ENCODE peak calls at places on chromosomes 3 and 15, in six cellular contexts. R is SK-N-SH, L is K562, O is HCT116, T is GM12878, Q is HL-60. W is an unnamed sample.

GRCh38 chr15:90402230-90402629 is 14.2 kb downstream of the IQGAP1 start:
- DNase-seq in T (no peak), Q (no peak), R (no peak), L (no peak), O (peak), W (peak)

GRCh38 chr3:184715943-184716651 is 4.2 kb upstream of the MAGEF1 start:
- DNase-seq in T (no peak), L (no peak), R (no peak), O (no peak), Q (no peak), W (no peak)

GRCh38 chr15:70421197-70421482 is 323.4 kb upstream of the TLE3 start:
- DNase-seq in Q (no peak), O (no peak), T (no peak), L (no peak), R (no peak), W (no peak)

GRCh38 chr3:42700366-42701288 is 2.0 kb downstream of the HHATL start:
- DNase-seq in O (no peak), L (no peak), R (peak), T (no peak), Q (no peak), W (no peak)

GRCh38 chr15:99054025-99054387 is 46.4 kb upstream of the PGPEP1L start:
- DNase-seq in Q (no peak), R (no peak), L (no peak), T (no peak), O (no peak), W (peak)

GRCh38 chr15:45126535-45127158 is 3.0 kb downstream of the DUOXA1 start:
- DNase-seq in T (no peak), R (no peak), O (peak), Q (peak), L (peak), W (no peak)

GRCh38 chr3:100577382-100578008 is 31.9 kb upstream of the ADGRG7 start:
- DNase-seq in R (no peak), O (no peak), Q (no peak), L (no peak), T (no peak), W (no peak)

GRCh38 chr3:122322095-122323075 is 2.7 kb upstream of the CSTA start:
- DNase-seq in Q (peak), T (no peak), L (no peak), O (no peak), R (no peak), W (no peak)

GRCh38 chr3:145182196-145182911 is 978.6 kb downstream of the PLOD2 start:
- DNase-seq in L (no peak), Q (no peak), T (no peak), R (no peak), O (no peak), W (no peak)

GRCh38 chr3:150020527-150020926 is 49.8 kb upstream of the PFN2 start:
- DNase-seq in T (no peak), L (no peak), R (no peak), Q (no peak), O (no peak), W (no peak)

GRCh38 chr15:26179906-26180305 is 316.8 kb upstream of the ATP10A start:
- DNase-seq in L (no peak), Q (no peak), R (peak), T (no peak), O (no peak), W (no peak)

GRCh38 chr15:51377038-51377761 is 35.7 kb downstream of the GLDN start:
- DNase-seq in Q (no peak), O (no peak), T (no peak), L (no peak), R (no peak), W (no peak)

GRCh38 chr3:194586839-194587238 is 46.4 kb downstream of the TMEM44 start:
- DNase-seq in L (no peak), Q (peak), T (no peak), O (no peak), R (no peak), W (no peak)

GRCh38 chr3:73804204-73804603 is 179.5 kb upstream of the PDZRN3 start:
- DNase-seq in T (no peak), Q (no peak), O (no peak), L (no peak), R (no peak), W (no peak)

GRCh38 chr3:132344666-132345280 is 27.6 kb downstream of the ACP3 start:
- DNase-seq in L (no peak), R (no peak), T (no peak), O (peak), Q (no peak), W (no peak)

GRCh38 chr3:18739098-18739431 is 313.9 kb upstream of the SATB1 start:
- DNase-seq in R (no peak), O (no peak), Q (no peak), L (no peak), T (no peak), W (no peak)

GRCh38 chr15:38072507-38073277 is 138.3 kb downstream of the TMCO5A start:
- DNase-seq in Q (no peak), O (peak), L (no peak), T (no peak), R (peak), W (no peak)
- TF ChIP-seq POLR2AphosphoS5 in Q (no peak), O (peak), L (no peak), T (no peak), R (no peak), W (no peak)

GRCh38 chr15:76140069-76140454 is 80.3 kb downstream of the TMEM266 start:
- DNase-seq in T (no peak), Q (no peak), L (no peak), O (no peak), R (no peak), W (no peak)
- TF ChIP-seq CTCF in T (no peak), Q (no peak), L (no peak), O (no peak), R (no peak), W (no peak)

GRCh38 chr3:29185706-29186105 is 95.2 kb upstream of the RBMS3 start:
- DNase-seq in T (no peak), O (no peak), Q (no peak), R (no peak), L (no peak), W (no peak)

GRCh38 chr3:29183346-29184087 is 97.4 kb upstream of the RBMS3 start:
- DNase-seq in O (no peak), Q (no peak), R (no peak), T (no peak), L (no peak), W (no peak)

GRCh38 chr3:29181872-29182271 is 99.0 kb upstream of the RBMS3 start:
- DNase-seq in O (no peak), Q (no peak), R (no peak), T (no peak), L (no peak), W (no peak)

GRCh38 chr3:29186131-29186599 is 94.7 kb upstream of the RBMS3 start:
- DNase-seq in O (peak), T (no peak), R (no peak), Q (no peak), L (no peak), W (no peak)

GRCh38 chr3:29186982-29187718 is 93.7 kb upstream of the RBMS3 start:
- DNase-seq in T (no peak), L (no peak), Q (no peak), R (no peak), O (peak), W (peak)
- TF ChIP-seq REST in T (no peak), L (no peak), Q (no peak), R (no peak), O (no peak), W (no peak)

GRCh38 chr15:78302579-78302978 is 3.2 kb upstream of the SKIC8 start:
- DNase-seq in Q (peak), O (no peak), L (no peak), R (no peak), T (no peak), W (no peak)

GRCh38 chr15:78301326-78301725 is 1.9 kb upstream of the SKIC8 start:
- DNase-seq in Q (no peak), O (no peak), L (no peak), T (peak), R (no peak), W (no peak)

GRCh38 chr15:78301813-78302212 is 2.4 kb upstream of the SKIC8 start:
- DNase-seq in O (no peak), Q (peak), L (no peak), R (no peak), T (no peak), W (no peak)

GRCh38 chr15:78298983-78299301 is 467 bp downstream of the SKIC8 start:
- DNase-seq in T (no peak), L (no peak), Q (no peak), O (no peak), R (no peak), W (no peak)

DNA sequence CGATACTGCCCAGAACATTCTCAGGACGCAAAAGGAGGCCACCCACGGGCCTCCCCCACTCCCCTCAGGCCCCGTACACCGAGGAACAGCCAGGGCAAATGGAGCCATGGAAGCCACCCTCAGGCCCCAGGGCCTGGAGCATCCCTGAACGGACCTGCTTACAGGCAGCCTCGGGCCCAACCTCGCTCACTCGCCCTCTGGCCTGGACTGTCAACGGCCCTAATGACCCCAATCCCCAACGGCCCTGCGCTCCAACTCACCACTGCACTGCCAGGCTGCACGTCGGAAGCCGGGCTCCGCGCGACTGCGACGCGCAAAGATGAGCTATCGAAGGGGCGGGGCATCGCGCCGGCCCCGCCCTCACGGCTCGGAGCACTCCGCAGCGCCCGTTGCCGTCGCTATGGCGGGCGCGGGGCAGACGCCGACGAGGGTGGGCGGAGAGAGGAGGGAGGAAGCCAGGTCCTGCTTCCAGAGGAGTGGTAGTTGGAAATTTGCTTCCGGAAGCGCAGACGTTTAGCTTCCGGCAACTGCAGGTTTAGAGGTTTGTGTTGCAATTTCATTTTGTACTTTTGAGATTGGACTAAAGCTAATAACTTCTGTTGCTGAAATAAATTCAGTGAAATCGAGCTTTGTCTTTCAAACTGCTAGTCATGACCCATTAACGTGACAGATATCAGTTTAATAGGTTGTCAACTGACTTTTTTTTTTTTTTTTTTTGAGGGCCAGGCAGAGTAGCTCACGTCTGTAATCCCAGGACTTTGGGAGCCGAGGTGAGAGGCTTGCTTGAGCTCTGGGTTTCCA is at the start of gene SKIC8:
- DNase-seq in L (peak), O (peak), T (peak), Q (peak), R (peak), W (peak)
- TF ChIP-seq POLR2AphosphoS5 in L (peak), O (peak), T (peak), Q (peak), R (peak), W (peak)

GRCh38 chr3:157499342-157499963 is 3.8 kb downstream of the VEPH1 start:
- DNase-seq in L (no peak), R (no peak), Q (no peak), O (peak), T (no peak), W (no peak)
- TF ChIP-seq CTCF in L (no peak), R (no peak), Q (no peak), O (peak), T (no peak), W (no peak)

W was measured in Panc1.